ENCODE peak calls at places on chromosome 2, in five cellular contexts. K is ovary, O is left lung, W is SJSA1, M is neural progenitor cell. I is an unnamed sample.

GRCh38 chr2:65130440-65131175 is 702 bp upstream of the RAB1A start:
- DNase-seq in K (no peak), O (no peak), W (peak), M (no peak), I (no peak)

GRCh38 chr2:205408690-205409089 is 273.6 kb upstream of the NRP2 start:
- DNase-seq in K (no peak), O (no peak), W (no peak), M (no peak), I (no peak)

GRCh38 chr2:176814740-176815367 is 397.7 kb upstream of the HNRNPA3 start:
- DNase-seq in K (no peak), O (no peak), W (peak), M (peak), I (peak)

GRCh38 chr2:127216593-127216992 is 3.5 kb downstream of the CYP27C1 start:
- DNase-seq in K (no peak), O (no peak), W (no peak), M (no peak), I (no peak)

GRCh38 chr2:173715483-173715882 is 249.7 kb downstream of the SP3 start:
- DNase-seq in K (no peak), O (no peak), W (no peak), M (no peak), I (peak)

GRCh38 chr2:5766051-5766450 is 73.9 kb downstream of the SOX11 start:
- DNase-seq in K (no peak), O (no peak), W (no peak), M (no peak), I (no peak)

GRCh38 chr2:231212329-231212845 is 14.0 kb downstream of the ARMC9 start:
- DNase-seq in K (no peak), O (no peak), W (no peak), M (no peak), I (no peak)

GRCh38 chr2:230412846-230413245 is 3.2 kb upstream of the SP100 start:
- DNase-seq in K (no peak), O (no peak), W (no peak), M (no peak), I (no peak)

GRCh38 chr2:36556847-36557246 is 41.1 kb downstream of the FEZ2 start:
- DNase-seq in K (no peak), O (no peak), W (peak), M (no peak), I (peak)

GRCh38 chr2:241129086-241129871 is 20.0 kb downstream of the PASK start:
- DNase-seq in K (no peak), O (peak), W (no peak), M (no peak), I (no peak)

GRCh38 chr2:97926936-97927335 is 68.8 kb downstream of the TMEM131 start:
- DNase-seq in K (no peak), O (no peak), W (no peak), M (no peak), I (no peak)

GRCh38 chr2:19357383-19358241 is 811 bp downstream of the OSR1 start:
- DNase-seq in K (peak), O (peak), W (no peak), M (peak), I (peak)

GRCh38 chr2:64982311-64982857 is 6.8 kb upstream of the SLC1A4 start:
- DNase-seq in K (no peak), O (no peak), W (no peak), M (no peak), I (no peak)

GRCh38 chr2:226649871-226650660 is 149.6 kb downstream of the IRS1 start:
- DNase-seq in K (peak), O (peak), W (peak), M (peak), I (peak)